ENCODE peak calls at places on chromosomes 2 and 18, in eight cellular contexts. I is GM23248, Z is neural progenitor cell, R is SK-N-SH, E is HCT116, D is hepatocyte, J is MM.1S, O is GM23338. Q is an unnamed sample. For H3K27me3, the result is how much of the 10 kb centered on the place peaks cover.

GRCh38 chr18:55322176-55322735 is 265.7 kb downstream of the TCF4 start:
- DNase-seq in R (peak), I (peak), J (peak), E (no peak), Z (peak), O (peak), D (peak), Q (peak)

GRCh38 chr2:171957061-171957460 is 34.8 kb downstream of the HAT1 start:
- DNase-seq in I (peak), Z (peak), E (no peak), J (no peak), D (no peak), O (peak), R (no peak), Q (peak)

GRCh38 chr2:123513351-123513750 is 511.7 kb upstream of the CNTNAP5 start:
- DNase-seq in D (no peak), I (no peak), O (no peak), Z (no peak), E (no peak), J (no peak), R (no peak), Q (peak)

GRCh38 chr2:215531284-215531683 is 95.4 kb upstream of the FN1 start:
- DNase-seq in O (no peak), E (no peak), D (peak), R (no peak), J (no peak), Z (no peak), I (peak), Q (peak)

GRCh38 chr18:456361-456821 is 44.1 kb downstream of the COLEC12 start:
- DNase-seq in D (peak), I (peak), J (no peak), O (no peak), E (no peak), Z (no peak), R (no peak), Q (no peak)

GRCh38 chr18:75360206-75360605 is 67.3 kb downstream of the SMIM21 start:
- DNase-seq in D (no peak), R (no peak), J (no peak), I (no peak), E (no peak), Z (no peak), O (no peak), Q (no peak)

GRCh38 chr18:48002933-48003365 is 72.5 kb upstream of the SMAD2 start:
- DNase-seq in Z (no peak), D (no peak), J (no peak), E (peak), O (no peak), R (no peak), I (peak), Q (peak)

GRCh38 chr2:40451926-40452605 is at the start of gene SLC8A1:
- DNase-seq in Z (peak), J (peak), E (no peak), I (peak), D (peak), O (peak), R (peak), Q (no peak)

GRCh38 chr18:31112804-31113203 is 10.6 kb upstream of the DSC2 start:
- DNase-seq in Z (no peak), J (no peak), O (no peak), I (no peak), R (no peak), E (no peak), D (no peak), Q (no peak)

GRCh38 chr2:124437811-124438210 is 412.7 kb downstream of the CNTNAP5 start:
- DNase-seq in Z (peak), J (peak), E (no peak), D (peak), I (no peak), R (no peak), O (peak), Q (no peak)

GRCh38 chr2:167832840-167833239 is 414.6 kb downstream of the STK39 start:
- DNase-seq in R (no peak), E (no peak), D (no peak), I (no peak), J (no peak), O (no peak), Z (no peak), Q (no peak)

GRCh38 chr2:64220906-64221659 is 76.9 kb upstream of the PELI1 start:
- DNase-seq in J (no peak), R (no peak), E (no peak), O (no peak), D (peak), Z (no peak), I (no peak), Q (no peak)

GRCh38 chr2:11514081-11514730 is 19.6 kb upstream of the GREB1 start:
- DNase-seq in E (no peak), J (no peak), Z (no peak), O (no peak), I (no peak), D (no peak), R (no peak), Q (no peak)

GRCh38 chr2:161425966-161426365 is 9.9 kb downstream of the TBR1 start:
- DNase-seq in D (no peak), O (no peak), Z (no peak), E (no peak), J (no peak), I (no peak), R (no peak), Q (no peak)

GRCh38 chr18:51614967-51615571 is 417.6 kb upstream of the MEX3C start:
- DNase-seq in J (no peak), Z (no peak), I (no peak), O (no peak), E (no peak), R (no peak), D (peak), Q (peak)

GRCh38 chr18:11121426-11121825 is 27.9 kb downstream of the PIEZO2 start:
- DNase-seq in D (no peak), Z (no peak), O (no peak), E (no peak), I (no peak), J (no peak), R (no peak), Q (no peak)

GRCh38 chr2:101516349-101516748 is 41.4 kb upstream of the RFX8 start:
- DNase-seq in E (no peak), R (no peak), I (no peak), O (peak), D (no peak), J (no peak), Z (no peak), Q (no peak)

GRCh38 chr2:103435010-103435409 is 673.2 kb downstream of the TMEM182 start:
- DNase-seq in R (no peak), D (no peak), E (no peak), J (no peak), O (no peak), I (peak), Z (no peak), Q (peak)

GRCh38 chr2:19807866-19808265 is 93.9 kb downstream of the TTC32 start:
- DNase-seq in E (no peak), R (no peak), D (no peak), O (no peak), I (no peak), J (no peak), Z (no peak), Q (no peak)
- TF ChIP-seq EZH2phosphoT487 in E (no peak), R (no peak), D (no peak), O (no peak), I (no peak), J (no peak), Z (no peak), Q (no peak)

DNA sequence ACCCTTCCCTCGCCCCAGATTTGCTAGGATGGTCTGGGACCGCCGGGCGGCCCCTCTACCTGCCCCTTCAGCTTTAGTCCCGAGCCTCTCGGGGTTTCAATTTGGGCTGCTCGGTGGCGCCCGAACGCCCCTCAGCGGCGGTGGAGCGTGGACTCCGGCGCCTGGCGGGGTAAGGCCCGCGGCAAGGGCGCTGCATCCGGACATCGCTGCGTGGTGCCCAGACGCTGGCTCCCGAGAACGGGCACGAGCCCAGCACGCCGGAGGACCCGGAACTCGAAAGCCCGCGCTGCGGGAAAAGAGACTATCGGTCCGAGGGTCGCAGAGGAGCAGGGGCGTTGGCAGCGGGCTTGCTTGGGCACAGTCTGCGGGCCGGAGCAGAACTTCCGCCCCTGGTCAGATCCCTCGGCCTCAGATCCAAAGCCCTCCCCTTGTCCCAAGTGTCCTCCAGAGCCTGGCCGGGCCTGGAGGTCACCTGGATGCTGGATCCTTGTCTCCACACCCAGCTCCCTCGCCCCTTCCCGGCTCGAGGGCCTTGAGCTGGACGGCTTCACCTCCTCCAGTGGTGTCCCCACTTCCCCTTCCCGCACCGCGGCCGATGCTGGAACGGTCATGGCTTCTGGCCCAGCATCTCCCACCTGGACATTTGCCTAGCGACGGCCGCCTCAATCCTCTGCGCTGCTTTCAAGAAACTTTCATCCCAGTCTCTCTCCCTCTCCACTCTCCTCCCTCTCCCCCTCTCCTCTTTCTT is 2.9 kb upstream of the OTX1 start:
- DNase-seq in D (peak), O (peak), J (no peak), R (peak), I (no peak), E (no peak), Z (peak), Q (no peak)
- H3K27me3 ChIP-seq in D (half or more), O (half or more), J (under half), R (under half), I (under half), E (under half), Z (under half), Q (under half)

GRCh38 chr2:235954281-235954680 is 213.9 kb downstream of the GBX2 start:
- DNase-seq in R (no peak), J (no peak), D (no peak), O (no peak), I (no peak), E (no peak), Z (no peak), Q (no peak)
- TF ChIP-seq EZH2phosphoT487 in R (no peak), J (no peak), D (no peak), O (no peak), I (no peak), E (no peak), Z (no peak), Q (no peak)

DNA sequence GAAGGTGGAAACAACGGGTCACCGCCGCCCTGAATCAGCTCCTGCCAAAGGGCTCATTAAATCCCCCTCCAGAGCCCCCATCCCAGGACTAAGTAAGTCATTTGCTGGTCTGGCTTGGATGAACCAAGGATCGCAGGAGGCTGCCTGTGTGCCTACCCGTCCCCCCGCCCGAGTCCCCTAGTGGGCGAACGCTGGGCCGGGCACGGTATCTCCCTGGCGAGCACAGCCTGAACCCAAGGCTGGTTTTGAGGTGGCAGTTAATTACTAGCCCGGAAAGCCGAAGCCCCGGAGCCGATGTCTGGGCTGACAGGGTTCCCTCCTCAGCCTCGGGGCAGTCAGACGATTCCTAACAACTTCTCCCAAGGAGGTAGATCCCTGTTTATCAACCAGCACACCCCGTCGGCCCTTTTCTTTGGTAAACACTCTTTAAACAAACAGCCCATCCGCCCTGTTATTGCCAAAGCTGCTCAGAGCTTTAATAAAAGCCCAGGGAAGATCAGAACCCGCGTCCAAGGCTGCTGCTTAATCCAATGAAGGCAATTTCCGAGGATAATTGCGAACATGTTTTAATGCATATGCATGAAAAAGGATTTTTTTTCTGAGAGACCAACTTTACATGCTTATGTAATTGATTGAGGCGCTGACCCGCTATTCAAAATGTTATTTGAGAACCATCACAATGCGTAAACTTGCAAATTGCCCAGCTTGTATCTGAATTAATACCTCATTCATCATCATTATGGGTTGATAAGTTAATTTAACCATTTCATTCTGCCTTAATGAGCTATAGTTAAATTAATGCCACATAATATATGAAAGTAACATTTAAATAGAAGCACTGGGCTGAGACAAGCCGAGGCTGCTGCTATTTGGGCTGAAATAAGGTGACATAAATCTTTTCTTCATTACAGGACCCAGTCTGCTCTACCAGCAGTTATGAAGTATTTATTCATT is 10.5 kb downstream of the EVX2 start:
- DNase-seq in E (no peak), I (no peak), O (peak), J (no peak), R (no peak), D (no peak), Z (peak), Q (no peak)
- H3K27me3 ChIP-seq in E (under half), I (half or more), O (half or more), J (under half), R (under half), D (half or more), Z (half or more), Q (half or more)

GRCh38 chr2:58293056-58293455 is 51.9 kb upstream of the FANCL start:
- DNase-seq in I (no peak), E (no peak), Z (no peak), O (no peak), J (no peak), D (no peak), R (no peak), Q (no peak)
- TF ChIP-seq EZH2phosphoT487 in I (no peak), E (no peak), Z (no peak), O (no peak), J (no peak), D (no peak), R (no peak), Q (no peak)

Q was measured in PC-3.